ENCODE peak calls at places on chromosomes 11 and 22, in four cellular contexts. U is heart right ventricle, A is IMR-90, H is B cell. C is an unnamed sample.

GRCh38 chr11:117292616-117293015 is 1.5 kb downstream of the BACE1-AS start:
- DNase-seq in U (no peak), A (no peak), H (no peak), C (no peak)

GRCh38 chr11:3198815-3199214 is 19.8 kb downstream of the MRGPRG start:
- DNase-seq in U (no peak), A (no peak), H (no peak), C (no peak)

GRCh38 chr11:61578819-61579218 is 2.1 kb downstream of the SYT7 start:
- DNase-seq in U (no peak), A (no peak), H (no peak), C (no peak)

GRCh38 chr11:94148189-94148588 is 19.5 kb downstream of the PANX1 start:
- DNase-seq in U (no peak), A (no peak), H (no peak), C (no peak)

GRCh38 chr22:47366026-47366767 is 603.7 kb downstream of the TBC1D22A start:
- DNase-seq in U (no peak), A (no peak), H (peak), C (no peak)

GRCh38 chr22:46444390-46444854 is 93.0 kb downstream of the CELSR1 start:
- DNase-seq in U (no peak), A (no peak), H (no peak), C (no peak)

GRCh38 chr11:109869536-109869935 is 223.7 kb upstream of the ZC3H12C start:
- DNase-seq in U (no peak), A (no peak), H (no peak), C (no peak)

GRCh38 chr22:37303821-37304274 is 21.5 kb downstream of the CYTH4 start:
- DNase-seq in U (no peak), A (peak), H (no peak), C (peak)

GRCh38 chr11:105838668-105839403 is 183.2 kb downstream of the MSANTD4 start:
- DNase-seq in U (no peak), A (peak), H (no peak), C (peak)

GRCh38 chr11:45982656-45983470 is 60.4 kb downstream of the LARGE2 start:
- DNase-seq in U (no peak), A (peak), H (no peak), C (peak)

GRCh38 chr22:25366408-25366807 is 147.0 kb downstream of the CRYBB2 start:
- DNase-seq in U (no peak), A (no peak), H (no peak), C (no peak)

GRCh38 chr11:121464352-121464946 is 11.7 kb upstream of the SORL1-AS1 start:
- DNase-seq in U (peak), A (peak), H (peak), C (peak)

GRCh38 chr11:114314096-114314495 is 17.9 kb downstream of the NNMT start:
- DNase-seq in U (no peak), A (no peak), H (no peak), C (no peak)

GRCh38 chr22:36940676-36941075 is 27.2 kb downstream of the CSF2RB start:
- DNase-seq in U (no peak), A (no peak), H (peak), C (no peak)

GRCh38 chr11:47979378-47980092 is 824 bp upstream of the PTPRJ start:
- DNase-seq in U (no peak), A (no peak), H (no peak), C (no peak)

GRCh38 chr11:116257871-116258270 is 514.9 kb downstream of the BUD13 start:
- DNase-seq in U (no peak), A (no peak), H (no peak), C (no peak)

GRCh38 chr11:44608654-44609027 is 43.2 kb downstream of the CD82 start:
- DNase-seq in U (no peak), A (no peak), H (peak), C (no peak)

GRCh38 chr22:30453731-30454510 is 17.9 kb downstream of the SEC14L3 start:
- DNase-seq in U (no peak), A (no peak), H (no peak), C (peak)

GRCh38 chr11:2742611-2743426 is 43.0 kb upstream of the KCNQ1OT1 start:
- DNase-seq in U (no peak), A (no peak), H (peak), C (no peak)

GRCh38 chr22:50524664-50525103 is 714 bp downstream of the SCO2 start:
- DNase-seq in U (no peak), A (no peak), H (no peak), C (peak)

GRCh38 chr11:94895971-94896370 is 77.4 kb downstream of the CWC15 start:
- DNase-seq in U (no peak), A (peak), H (no peak), C (peak)

GRCh38 chr11:93131709-93132108 is 66.1 kb downstream of the SLC36A4 start:
- DNase-seq in U (no peak), A (no peak), H (no peak), C (peak)

GRCh38 chr11:61787928-61788491 is 4.4 kb downstream of the TMEM258 start:
- DNase-seq in U (no peak), A (peak), H (no peak), C (peak)

GRCh38 chr22:48939441-48940265 is 888.0 kb downstream of the BRD1 start:
- DNase-seq in U (no peak), A (no peak), H (no peak), C (no peak)

GRCh38 chr11:64869571-64870175 is 8.7 kb downstream of the EHD1 start:
- DNase-seq in U (no peak), A (no peak), H (no peak), C (no peak)

GRCh38 chr11:123742334-123742733 is 874 bp upstream of the ZNF202 start:
- DNase-seq in U (no peak), A (no peak), H (no peak), C (no peak)

GRCh38 chr11:122069946-122070345 is 46.1 kb downstream of the BLID start:
- DNase-seq in U (peak), A (peak), H (no peak), C (peak)

GRCh38 chr11:45662665-45663485 is 2.5 kb downstream of the CHST1 start:
- DNase-seq in U (no peak), A (peak), H (no peak), C (peak)

GRCh38 chr22:25084405-25085107 is 115.1 kb upstream of the CRYBB3 start:
- DNase-seq in U (no peak), A (no peak), H (no peak), C (no peak)

GRCh38 chr22:45306139-45306538 is 3.6 kb upstream of the FAM118A start:
- DNase-seq in U (no peak), A (no peak), H (no peak), C (no peak)

GRCh38 chr22:24024354-24024753 is 13.2 kb downstream of the CABIN1 start:
- DNase-seq in U (no peak), A (no peak), H (no peak), C (no peak)

GRCh38 chr22:19998991-19999820 is 17.4 kb downstream of the ARVCF start:
- DNase-seq in U (peak), A (no peak), H (no peak), C (no peak)

GRCh38 chr11:72641900-72642814 is 32.1 kb downstream of the PDE2A start:
- DNase-seq in U (peak), A (no peak), H (no peak), C (peak)

GRCh38 chr11:6619021-6619745 is at the start of gene TPP1:
- DNase-seq in U (peak), A (peak), H (peak), C (peak)
- TF ChIP-seq CTCF in U (no peak), A (no peak), H (no peak), C (no peak)

GRCh38 chr11:31997955-31998354 is 92.9 kb upstream of the RCN1 start:
- DNase-seq in U (no peak), A (no peak), H (no peak), C (no peak)

GRCh38 chr11:31995525-31996123 is 95.2 kb upstream of the RCN1 start:
- DNase-seq in U (no peak), A (peak), H (no peak), C (no peak)

GRCh38 chr11:31996159-31996881 is 94.6 kb upstream of the RCN1 start:
- DNase-seq in U (no peak), A (no peak), H (no peak), C (no peak)

GRCh38 chr11:31995031-31995430 is 95.8 kb upstream of the RCN1 start:
- DNase-seq in U (no peak), A (no peak), H (no peak), C (no peak)
- TF ChIP-seq CTCF in U (no peak), A (no peak), H (no peak), C (no peak)

GRCh38 chr22:35547993-35548761 is 7.5 kb downstream of the RASD2 start:
- DNase-seq in U (no peak), A (no peak), H (no peak), C (no peak)
- TF ChIP-seq CTCF in U (no peak), A (peak), H (no peak), C (no peak)

GRCh38 chr11:112300094-112300786 is 39.6 kb upstream of the PLET1 start:
- DNase-seq in U (peak), A (no peak), H (no peak), C (no peak)
- TF ChIP-seq CTCF in U (no peak), A (no peak), H (no peak), C (no peak)

GRCh38 chr11:36155770-36156485 is 133.3 kb downstream of the COMMD9 start:
- DNase-seq in U (no peak), A (peak), H (no peak), C (peak)

GRCh38 chr11:36155301-36155700 is 133.9 kb downstream of the COMMD9 start:
- DNase-seq in U (no peak), A (no peak), H (no peak), C (no peak)

GRCh38 chr11:36151933-36152580 is 137.2 kb downstream of the COMMD9 start:
- DNase-seq in U (no peak), A (no peak), H (no peak), C (no peak)

GRCh38 chr11:36150986-36151385 is 138.2 kb downstream of the COMMD9 start:
- DNase-seq in U (no peak), A (peak), H (no peak), C (no peak)

GRCh38 chr11:36153581-36153980 is 135.6 kb downstream of the COMMD9 start:
- DNase-seq in U (no peak), A (peak), H (no peak), C (no peak)
- TF ChIP-seq CTCF in U (no peak), A (no peak), H (no peak), C (no peak)

DNA sequence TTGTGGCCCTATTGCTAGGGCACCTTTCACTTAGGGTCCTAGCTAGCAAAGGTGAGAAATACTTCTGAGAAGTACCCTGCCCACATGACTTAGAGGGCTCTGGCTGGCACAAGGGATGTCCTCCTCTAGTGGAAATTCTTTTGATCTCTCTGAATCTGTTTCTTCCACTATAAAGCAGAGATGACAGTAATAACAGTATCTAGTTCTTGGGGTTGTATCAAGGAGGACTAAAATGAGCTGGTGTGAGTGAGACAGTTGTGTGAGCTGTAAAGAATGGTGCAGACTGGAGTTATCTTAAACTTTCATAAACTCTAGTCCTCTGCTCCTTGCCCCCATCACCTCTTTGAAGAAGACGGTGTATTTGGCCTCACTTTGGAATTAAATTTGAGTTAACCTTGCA is 157.8 kb upstream of the PLET1 start:
- DNase-seq in U (no peak), A (no peak), H (no peak), C (no peak)
- TF ChIP-seq CTCF in U (no peak), A (no peak), H (no peak), C (no peak)

GRCh38 chr11:111069076-111069475 is 176.4 kb upstream of the POU2AF2 start:
- DNase-seq in U (no peak), A (peak), H (no peak), C (peak)
- TF ChIP-seq CTCF in U (no peak), A (peak), H (no peak), C (no peak)

DNA sequence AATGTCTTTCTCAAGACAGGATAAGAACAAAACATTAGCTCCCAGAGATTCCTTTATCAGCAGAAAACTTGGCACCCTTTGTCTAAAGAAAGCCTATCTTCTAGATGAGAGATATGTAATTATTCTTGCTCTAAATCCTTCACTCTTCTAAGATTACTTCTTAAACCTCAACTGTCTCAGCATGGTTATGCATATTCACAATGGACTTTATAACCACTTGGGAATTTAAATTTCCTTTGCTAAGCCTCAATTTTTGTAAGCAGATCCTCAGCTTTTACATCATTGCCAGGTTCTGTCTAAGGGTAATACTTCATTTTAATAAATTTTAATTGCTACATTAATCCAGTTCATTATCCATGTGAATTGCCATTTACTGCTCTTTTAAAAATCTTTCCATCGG is 433.6 kb upstream of the DDI1 start:
- DNase-seq in U (no peak), A (no peak), H (no peak), C (no peak)
- TF ChIP-seq CTCF in U (no peak), A (no peak), H (no peak), C (no peak)

GRCh38 chr22:43136255-43136654 is 6.9 kb downstream of the MCAT start:
- DNase-seq in U (no peak), A (peak), H (peak), C (peak)
- TF ChIP-seq CTCF in U (peak), A (peak), H (peak), C (peak)